ENCODE peak calls at places on chromosomes 12 and 14, in five cellular contexts. T, D, H, K and P are unnamed samples. For H3K36me3 and H3K4me1, the result is how much of the 10 kb centered on the place peaks cover.

GRCh38 chr12:12201274-12201758 is 65.5 kb downstream of the LRP6 start:
- DNase-seq in T (no peak), D (no peak), H (peak), K (no peak), P (no peak)

GRCh38 chr14:89013698-89014569 is 189.5 kb downstream of the TTC8 start:
- DNase-seq in T (no peak), D (no peak), H (no peak), K (no peak), P (no peak)

GRCh38 chr14:52129733-52130132 is 60.9 kb upstream of the NID2 start:
- DNase-seq in T (no peak), D (no peak), H (no peak), K (no peak), P (no peak)

GRCh38 chr14:45838597-45838996 is 585.6 kb upstream of the MIS18BP1 start:
- DNase-seq in T (no peak), D (no peak), H (no peak), K (no peak), P (no peak)

GRCh38 chr12:6962285-6963015 is 8.0 kb downstream of the PHB2 start:
- DNase-seq in T (peak), D (peak), H (peak), K (no peak), P (no peak)

GRCh38 chr12:26369588-26369987 is 174.2 kb downstream of the SSPN start:
- DNase-seq in T (no peak), D (no peak), H (no peak), K (peak), P (no peak)

GRCh38 chr14:39107624-39108023 is 4.6 kb upstream of the SEC23A start:
- DNase-seq in T (no peak), D (no peak), H (no peak), K (peak), P (no peak)

GRCh38 chr12:125533434-125534029 is 468.3 kb downstream of the AACS start:
- DNase-seq in T (peak), D (peak), H (no peak), K (no peak), P (peak)

GRCh38 chr14:67622675-67623074 is 3.0 kb downstream of the ARG2 start:
- DNase-seq in T (no peak), D (no peak), H (no peak), K (peak), P (no peak)

GRCh38 chr14:22036541-22036940 is 362.9 kb upstream of the OR4E1 start:
- DNase-seq in T (no peak), D (no peak), H (no peak), K (no peak), P (no peak)

GRCh38 chr12:102757154-102757873 is 159.7 kb downstream of the PAH start:
- DNase-seq in T (no peak), D (no peak), H (peak), K (no peak), P (no peak)

GRCh38 chr12:64744422-64745258 is 14.6 kb downstream of the GNS start:
- DNase-seq in T (no peak), D (no peak), H (no peak), K (peak), P (no peak)

GRCh38 chr14:22980672-22981089 is 1.7 kb downstream of the AJUBA start:
- DNase-seq in T (peak), D (peak), H (peak), K (no peak), P (peak)

GRCh38 chr12:112891093-112892024 is 15.4 kb upstream of the OAS1 start:
- DNase-seq in T (no peak), D (no peak), H (no peak), K (no peak), P (no peak)

GRCh38 chr12:93704122-93704521 is 26.9 kb downstream of the CRADD start:
- DNase-seq in T (no peak), D (no peak), H (no peak), K (peak), P (no peak)

GRCh38 chr14:73295198-73295796 is 58.0 kb downstream of the PAPLN start:
- DNase-seq in T (no peak), D (no peak), H (no peak), K (peak), P (peak)

GRCh38 chr12:88310069-88310468 is 168.0 kb downstream of the TMTC3 start:
- DNase-seq in T (no peak), D (no peak), H (peak), K (peak), P (no peak)

GRCh38 chr12:43653917-43654316 is 101.9 kb upstream of the ADAMTS20 start:
- DNase-seq in T (no peak), D (no peak), H (no peak), K (no peak), P (no peak)

GRCh38 chr14:96271421-96271762 is 15.4 kb downstream of the BDKRB1 start:
- DNase-seq in T (no peak), D (no peak), H (no peak), K (no peak), P (no peak)

GRCh38 chr14:67505254-67505653 is 16.7 kb upstream of the TMEM229B start:
- DNase-seq in T (no peak), D (no peak), H (no peak), K (no peak), P (no peak)

GRCh38 chr12:102440109-102440405 is 40.3 kb downstream of the IGF1 start:
- DNase-seq in T (no peak), D (no peak), H (peak), K (no peak), P (no peak)

GRCh38 chr12:46553266-46553665 is 180.7 kb upstream of the SLC38A2 start:
- DNase-seq in T (no peak), D (no peak), H (no peak), K (peak), P (no peak)

GRCh38 chr12:54592316-54592715 is 3.9 kb upstream of the PPP1R1A start:
- DNase-seq in T (no peak), D (no peak), H (no peak), K (peak), P (no peak)

GRCh38 chr14:76218660-76219059 is 66.9 kb downstream of the GPATCH2L start:
- DNase-seq in T (no peak), D (no peak), H (no peak), K (no peak), P (no peak)

GRCh38 chr12:6592087-6592486 is 15.1 kb downstream of the CHD4 start:
- DNase-seq in T (no peak), D (no peak), H (no peak), K (no peak), P (no peak)

GRCh38 chr14:66078031-66078430 is 408.1 kb upstream of the CCDC196 start:
- DNase-seq in T (no peak), D (no peak), H (no peak), K (no peak), P (no peak)

GRCh38 chr14:51880810-51881580 is 20.6 kb downstream of the GNG2 start:
- DNase-seq in T (no peak), D (no peak), H (no peak), K (no peak), P (no peak)

GRCh38 chr14:21109377-21110260 is 8.8 kb downstream of the TMEM253 start:
- DNase-seq in T (no peak), D (no peak), H (no peak), K (no peak), P (no peak)

GRCh38 chr12:52278931-52279682 is 4.7 kb downstream of the KRT86 start:
- DNase-seq in T (peak), D (peak), H (peak), K (peak), P (peak)

GRCh38 chr14:61662437-61663311 is 32.6 kb upstream of the HIF1A start:
- DNase-seq in T (peak), D (no peak), H (no peak), K (peak), P (no peak)

GRCh38 chr12:53533476-53533875 is 26.2 kb upstream of the NPFF start:
- DNase-seq in T (no peak), D (no peak), H (no peak), K (no peak), P (no peak)

GRCh38 chr12:8697476-8698131 is at the start of gene RIMKLB:
- DNase-seq in T (peak), D (peak), H (peak), K (peak), P (peak)

GRCh38 chr12:725076-725475 is 27.3 kb upstream of the WNK1 start:
- DNase-seq in T (no peak), D (no peak), H (no peak), K (no peak), P (no peak)

GRCh38 chr12:21545557-21545956 is 19.5 kb downstream of the SPX start:
- DNase-seq in T (no peak), D (no peak), H (no peak), K (no peak), P (no peak)

GRCh38 chr14:88825503-88825902 is 1.1 kb downstream of the TTC8 start:
- DNase-seq in T (no peak), D (no peak), H (no peak), K (no peak), P (no peak)

GRCh38 chr12:78871566-78871965 is 7.0 kb downstream of the SYT1 start:
- DNase-seq in T (no peak), D (no peak), H (no peak), K (peak), P (peak)

GRCh38 chr12:133203344-133204263 is 22.3 kb downstream of the ZNF268 start:
- DNase-seq in T (no peak), D (no peak), H (no peak), K (peak), P (no peak)

GRCh38 chr12:12180136-12180535 is 86.7 kb downstream of the LRP6 start:
- DNase-seq in T (no peak), D (no peak), H (no peak), K (no peak), P (no peak)

GRCh38 chr12:93740721-93741120 is 63.5 kb downstream of the CRADD start:
- DNase-seq in T (no peak), D (no peak), H (no peak), K (peak), P (no peak)

GRCh38 chr14:104520620-104521410 is 58.7 kb upstream of the C14orf180 start:
- DNase-seq in T (peak), D (no peak), H (no peak), K (no peak), P (no peak)
- H3K36me3 ChIP-seq in T (under half), D (under half), H (under half), K (under half), P (under half)

GRCh38 chr14:54632452-54632851 is 65.5 kb downstream of the SAMD4A start:
- DNase-seq in T (no peak), D (no peak), H (no peak), K (no peak), P (no peak)
- H3K4me1 ChIP-seq in T (under half), D (under half), H (under half), K (under half), P (under half)

GRCh38 chr12:27667540-27667939 is 28.7 kb upstream of the REP15 start:
- DNase-seq in T (no peak), D (no peak), H (no peak), K (peak), P (no peak)

GRCh38 chr12:27673285-27673684 is 23.0 kb upstream of the REP15 start:
- DNase-seq in T (no peak), D (no peak), H (no peak), K (no peak), P (no peak)

GRCh38 chr12:27674989-27675388 is 21.3 kb upstream of the REP15 start:
- DNase-seq in T (no peak), D (no peak), H (no peak), K (no peak), P (no peak)

GRCh38 chr12:27671865-27672264 is 24.4 kb upstream of the REP15 start:
- DNase-seq in T (no peak), D (no peak), H (no peak), K (no peak), P (no peak)

GRCh38 chr12:27672654-27673053 is 23.6 kb upstream of the REP15 start:
- DNase-seq in T (no peak), D (no peak), H (no peak), K (peak), P (no peak)
- H3K36me3 ChIP-seq in T (under half), D (under half), H (under half), K (under half), P (under half)

GRCh38 chr12:104524026-104524425 is 67.3 kb downstream of the CHST11 start:
- DNase-seq in T (no peak), D (no peak), H (no peak), K (no peak), P (no peak)

GRCh38 chr12:104521731-104522130 is 65.0 kb downstream of the CHST11 start:
- DNase-seq in T (no peak), D (no peak), H (no peak), K (peak), P (no peak)

GRCh38 chr12:104524433-104524832 is 67.7 kb downstream of the CHST11 start:
- DNase-seq in T (no peak), D (no peak), H (no peak), K (no peak), P (no peak)

GRCh38 chr12:104520242-104520900 is 63.6 kb downstream of the CHST11 start:
- DNase-seq in T (no peak), D (no peak), H (no peak), K (no peak), P (no peak)

GRCh38 chr12:104522985-104523719 is 66.4 kb downstream of the CHST11 start:
- DNase-seq in T (no peak), D (no peak), H (no peak), K (no peak), P (no peak)
- H3K4me1 ChIP-seq in T (half or more), D (half or more), H (half or more), K (under half), P (under half)

DNA sequence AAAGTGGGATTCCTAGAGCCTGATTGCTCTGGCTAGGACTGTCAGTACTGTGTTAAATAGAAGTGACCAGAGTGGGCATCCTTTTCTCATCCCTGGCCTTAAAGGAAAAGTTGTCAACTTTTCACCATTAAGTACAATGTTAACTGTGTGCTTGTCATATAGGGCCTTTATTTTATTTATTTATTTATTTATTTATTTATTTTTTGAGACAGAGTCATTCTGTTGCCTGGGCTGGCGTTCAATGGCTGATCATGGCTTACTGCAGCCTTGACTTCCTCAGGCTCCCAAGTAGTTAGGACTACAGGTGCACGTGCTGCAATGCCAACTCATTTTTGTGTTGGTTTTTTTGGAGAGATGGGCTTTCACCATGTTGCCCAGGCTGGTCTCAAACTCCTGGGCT is 11.6 kb downstream of the SH2B3 start:
- DNase-seq in T (no peak), D (no peak), H (no peak), K (no peak), P (no peak)
- H3K36me3 ChIP-seq in T (under half), D (half or more), H (under half), K (under half), P (under half)

DNA sequence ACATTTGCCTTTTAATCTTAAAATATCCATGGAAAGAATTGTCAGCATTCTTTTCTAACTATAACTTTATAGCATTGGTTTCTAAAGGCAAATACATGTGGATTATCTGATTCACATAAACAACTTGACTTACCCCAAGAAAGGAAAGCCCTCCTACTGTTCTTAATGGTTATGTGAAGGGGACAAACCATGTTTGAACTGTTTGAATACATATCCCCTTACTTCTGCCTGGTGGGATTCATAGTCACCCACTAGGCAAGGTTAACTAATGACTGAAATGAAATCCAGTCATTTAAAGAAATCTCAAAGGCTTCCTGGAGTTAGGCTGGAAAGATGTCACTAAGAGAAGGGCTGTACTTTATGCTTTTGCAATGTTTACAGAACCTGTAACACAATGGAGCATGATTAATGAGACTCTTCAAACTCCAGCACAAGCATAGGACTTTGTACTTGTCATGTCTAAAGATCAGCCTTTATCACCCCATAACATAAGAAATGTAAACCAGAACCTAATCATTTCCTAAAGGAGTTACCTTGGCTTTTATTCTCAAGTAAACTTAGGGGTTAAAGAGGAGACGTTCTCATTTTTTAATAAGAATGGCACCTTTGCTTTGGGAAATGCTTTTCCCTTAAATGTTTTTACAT is 10.2 kb upstream of the FLRT2 start:
- DNase-seq in T (no peak), D (no peak), H (no peak), K (no peak), P (no peak)
- H3K4me1 ChIP-seq in T (under half), D (under half), H (under half), K (under half), P (under half)

DNA sequence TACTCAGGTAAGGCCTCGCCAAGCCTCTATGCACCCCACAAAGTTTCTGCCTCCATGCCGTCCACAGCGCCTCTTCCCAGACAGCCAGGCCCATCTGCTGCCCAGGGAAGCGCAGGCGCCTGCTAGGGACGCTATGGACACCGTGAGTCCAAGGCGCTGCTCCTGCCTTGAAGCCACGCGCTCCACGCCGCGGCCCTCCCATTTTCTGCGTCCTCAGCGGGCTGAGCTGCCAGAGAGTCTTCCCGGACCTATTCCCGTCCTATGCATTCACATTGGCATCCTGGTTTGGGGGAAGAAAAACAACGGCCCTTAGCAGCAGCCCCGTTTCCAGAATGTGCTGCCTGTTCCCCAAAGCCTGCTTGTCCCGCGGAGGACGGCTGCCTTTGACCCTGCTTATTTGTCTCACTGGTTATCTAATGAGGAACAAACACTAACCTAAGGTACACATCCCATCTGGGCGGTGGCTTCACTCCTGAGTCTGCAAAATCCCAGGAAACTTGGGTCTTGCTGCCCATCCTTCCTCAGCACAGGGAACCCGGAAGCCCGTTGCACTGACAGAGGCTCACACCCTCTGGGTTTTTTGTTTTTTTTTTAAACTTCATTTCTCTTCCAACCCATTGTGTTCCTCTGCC is 38.0 kb downstream of the MMAB start:
- DNase-seq in T (no peak), D (no peak), H (no peak), K (no peak), P (no peak)
- H3K36me3 ChIP-seq in T (under half), D (half or more), H (under half), K (under half), P (under half)

GRCh38 chr14:68633131-68633991 is 159.5 kb downstream of the ZFP36L1 start:
- DNase-seq in T (no peak), D (no peak), H (peak), K (peak), P (no peak)

GRCh38 chr14:68632591-68632895 is 160.3 kb downstream of the ZFP36L1 start:
- DNase-seq in T (no peak), D (no peak), H (no peak), K (no peak), P (no peak)

GRCh38 chr14:68630611-68631013 is 162.3 kb downstream of the ZFP36L1 start:
- DNase-seq in T (no peak), D (no peak), H (no peak), K (peak), P (no peak)

GRCh38 chr14:68631058-68631690 is 161.7 kb downstream of the ZFP36L1 start:
- DNase-seq in T (no peak), D (no peak), H (no peak), K (no peak), P (no peak)

GRCh38 chr14:68631691-68632590 is 160.9 kb downstream of the ZFP36L1 start:
- DNase-seq in T (no peak), D (no peak), H (no peak), K (no peak), P (no peak)
- H3K4me1 ChIP-seq in T (half or more), D (under half), H (half or more), K (under half), P (under half)

DNA sequence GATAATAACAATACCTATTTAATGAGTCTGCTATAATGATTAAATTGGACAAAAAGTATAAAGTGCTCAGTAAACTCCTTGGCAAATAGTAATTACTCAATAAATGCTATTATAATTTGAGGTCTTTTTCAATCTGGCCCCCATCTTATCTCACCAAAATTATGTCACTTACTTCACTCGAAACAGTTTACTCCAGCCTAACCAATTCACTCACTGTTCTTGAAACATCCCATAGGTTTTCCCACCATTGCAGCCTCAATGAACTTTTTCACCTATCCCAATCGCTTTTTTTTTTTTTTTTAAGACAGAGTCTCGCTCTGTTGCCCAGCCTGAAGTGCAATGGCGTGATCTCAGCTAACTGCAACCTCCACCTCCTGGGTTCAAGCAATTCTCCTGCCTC is 17.5 kb upstream of the PRKAG1 start:
- DNase-seq in T (no peak), D (no peak), H (no peak), K (no peak), P (no peak)
- H3K36me3 ChIP-seq in T (half or more), D (half or more), H (under half), K (under half), P (half or more)